ENCODE peak calls at places on chromosomes 5 and 9, in six cellular contexts. E, A, Z, Q, N and H are unnamed samples.

GRCh38 chr5:10562202-10563131 is 1.4 kb upstream of the ANKRD33B start:
- DNase-seq in Q (peak; percentile 66), Z (peak; percentile 72), E (no peak), A (peak; percentile 44), N (no peak), H (peak; percentile 39)

GRCh38 chr9:2359821-2360220 is 261.8 kb upstream of the VLDLR start:
- DNase-seq in Z (no peak), Q (no peak), N (no peak), E (no peak), A (no peak), H (no peak)

GRCh38 chr5:51544386-51544785 is 161.1 kb downstream of the ISL1 start:
- DNase-seq in Z (no peak), Q (no peak), N (no peak), A (no peak), E (no peak), H (no peak)

GRCh38 chr9:134538856-134539562 is 102.6 kb upstream of the COL5A1 start:
- DNase-seq in E (no peak), Z (no peak), N (no peak), Q (no peak), A (no peak), H (no peak)

GRCh38 chr9:124621371-124622328 is 114.5 kb upstream of the NR5A1 start:
- DNase-seq in Z (no peak), A (no peak), Q (peak; percentile 94), N (no peak), E (no peak), H (no peak)

GRCh38 chr9:72006481-72006880 is 53.9 kb downstream of the C9orf57 start:
- DNase-seq in A (no peak), N (no peak), Q (no peak), E (no peak), Z (no peak), H (no peak)

GRCh38 chr5:170389250-170389902 is at the start of gene KCNMB1:
- DNase-seq in Q (no peak), N (no peak), A (no peak), E (no peak), Z (no peak), H (no peak)

GRCh38 chr5:54719384-54720306 is 202.1 kb downstream of the SNX18 start:
- DNase-seq in N (no peak), Q (no peak), A (no peak), Z (peak; percentile 61), E (no peak), H (no peak)

GRCh38 chr5:138947780-138948179 is 72.6 kb upstream of the LRRTM2 start:
- DNase-seq in E (no peak), N (no peak), Q (no peak), Z (no peak), A (no peak), H (no peak)

GRCh38 chr5:169753795-169754194 is 116.7 kb downstream of the DOCK2 start:
- DNase-seq in Q (no peak), Z (no peak), N (no peak), E (no peak), A (no peak), H (no peak)

GRCh38 chr9:136385015-136385414 is 11.5 kb upstream of the CARD9 start:
- DNase-seq in Z (no peak), N (no peak), E (no peak), Q (no peak), A (no peak), H (no peak)

GRCh38 chr5:175800656-175801081 is 70.7 kb upstream of the CPLX2 start:
- DNase-seq in A (no peak), Q (no peak), Z (no peak), E (no peak), N (no peak), H (no peak)

GRCh38 chr9:129626079-129626943 is at the start of gene NTMT1:
- DNase-seq in N (peak; percentile 92), A (peak; percentile 91), Q (peak; percentile 39), Z (peak; percentile 98), E (peak; percentile 77), H (peak; percentile 92)

GRCh38 chr5:37836173-37837100 is 3.4 kb downstream of the GDNF start:
- DNase-seq in A (peak; percentile 20), E (no peak), Q (no peak), Z (peak; percentile 77), N (no peak), H (peak; percentile 22)

GRCh38 chr9:126723807-126724172 is 81.0 kb upstream of the ZBTB43 start:
- DNase-seq in Z (peak; percentile 60), N (no peak), Q (no peak), E (no peak), A (no peak), H (no peak)

GRCh38 chr5:106415541-106415940 is 1255.2 kb downstream of the EFNA5 start:
- DNase-seq in Z (no peak), Q (no peak), A (no peak), E (no peak), N (no peak), H (no peak)

GRCh38 chr9:98568234-98568922 is 140.4 kb downstream of the GABBR2 start:
- DNase-seq in E (no peak), Q (no peak), A (no peak), N (no peak), Z (no peak), H (no peak)

GRCh38 chr5:62460578-62460983 is 48.0 kb downstream of the IPO11 start:
- DNase-seq in E (peak; percentile 35), N (peak; percentile 24), A (peak; percentile 17), Z (no peak), Q (no peak), H (no peak)

GRCh38 chr5:73726071-73726470 is 100.1 kb downstream of the ARHGEF28 start:
- DNase-seq in Q (no peak), E (no peak), A (no peak), Z (no peak), N (no peak), H (no peak)

GRCh38 chr5:91361055-91361701 is 21.9 kb downstream of the ARRDC3 start:
- DNase-seq in A (no peak), Z (no peak), N (no peak), Q (peak; percentile 49), E (no peak), H (no peak)

GRCh38 chr5:51495672-51496071 is 112.4 kb downstream of the ISL1 start:
- DNase-seq in Z (no peak), Q (no peak), A (no peak), E (no peak), N (no peak), H (no peak)

GRCh38 chr9:128262687-128263086 is 13.1 kb downstream of the GOLGA2 start:
- DNase-seq in Q (no peak), E (no peak), N (no peak), A (no peak), Z (no peak), H (no peak)

GRCh38 chr5:137292461-137293025 is 206.6 kb downstream of the SPOCK1 start:
- DNase-seq in Q (no peak), Z (no peak), E (no peak), A (no peak), N (no peak), H (no peak)

DNA sequence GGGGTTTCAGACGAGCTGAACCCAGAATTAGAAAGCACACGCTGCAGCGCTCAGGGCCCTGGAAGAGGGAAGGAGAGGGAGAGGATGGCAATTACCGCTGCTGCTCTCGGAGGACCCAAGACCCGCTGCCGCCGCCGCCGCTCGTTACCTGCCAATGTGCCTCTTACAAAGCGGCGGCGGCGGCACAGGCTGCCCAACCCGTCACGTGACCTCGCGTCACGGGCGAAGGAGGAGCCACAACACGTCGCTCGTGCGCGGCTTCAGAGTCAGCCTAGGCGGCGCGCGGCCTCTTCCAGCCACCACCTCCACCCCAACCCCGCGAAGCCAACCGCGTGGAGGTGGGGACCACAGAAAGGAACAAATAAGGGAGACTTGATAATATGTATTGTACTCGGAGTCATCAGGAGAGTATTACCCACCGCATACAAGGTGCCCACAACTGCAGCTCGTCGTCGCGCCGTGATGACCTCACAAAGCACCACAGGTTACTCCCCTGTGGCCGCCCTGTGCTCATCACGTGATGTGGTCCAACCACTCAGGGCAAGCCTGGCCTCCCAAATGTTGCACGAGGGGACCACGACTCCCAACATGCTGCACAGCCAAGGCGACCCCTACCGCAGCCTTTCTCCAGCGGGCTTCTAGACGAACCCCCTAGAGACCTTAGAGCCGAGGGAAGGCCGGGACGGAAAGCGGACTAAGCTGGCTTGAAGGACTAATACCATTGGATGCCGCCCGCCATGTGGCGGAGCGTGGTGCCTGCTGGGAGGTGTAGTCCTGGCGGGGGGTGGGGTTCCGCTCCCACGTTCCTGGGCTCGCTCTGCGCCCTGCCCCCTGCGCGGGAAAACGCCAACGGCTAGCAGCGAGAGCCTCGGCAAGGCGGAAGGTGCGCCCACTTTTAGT is at the start of gene UBAP2:
- DNase-seq in Q (peak; percentile 95), Z (peak; percentile 98), E (peak; percentile 96), A (peak; percentile 81), N (peak; percentile 81), H (peak; percentile 84)
- TF ChIP-seq POLR2A in Q (peak; percentile 95), Z (peak; percentile 98), E (peak; percentile 95), A (peak; percentile 91), N (peak; percentile 96), H (peak; percentile 80)

GRCh38 chr9:81521892-81522291 is 167.5 kb downstream of the TLE1 start:
- DNase-seq in Q (no peak), N (no peak), E (peak; percentile 57), A (no peak), Z (no peak), H (no peak)

GRCh38 chr9:81519816-81520215 is 169.5 kb downstream of the TLE1 start:
- DNase-seq in N (no peak), Z (no peak), A (no peak), E (no peak), Q (no peak), H (no peak)

GRCh38 chr9:81526587-81526986 is 162.8 kb downstream of the TLE1 start:
- DNase-seq in A (no peak), Z (no peak), E (no peak), Q (no peak), N (no peak), H (no peak)

GRCh38 chr9:81517954-81518353 is 171.4 kb downstream of the TLE1 start:
- DNase-seq in A (no peak), N (no peak), Q (no peak), Z (no peak), E (no peak), H (no peak)

GRCh38 chr9:81522721-81523551 is 166.4 kb downstream of the TLE1 start:
- DNase-seq in Q (no peak), N (no peak), E (peak; percentile 77), Z (no peak), A (no peak), H (no peak)
- TF ChIP-seq TAF1 in Q (no peak), N (no peak), E (no peak), Z (no peak), A (no peak), H (no peak)

GRCh38 chr9:121350993-121351561 is 19.0 kb downstream of the STOM start:
- DNase-seq in Q (no peak), E (no peak), A (no peak), N (no peak), Z (no peak), H (no peak)
- TF ChIP-seq POLR2AphosphoS5 in Q (no peak), E (no peak), A (no peak), N (peak; percentile 44), Z (no peak), H (no peak)

DNA sequence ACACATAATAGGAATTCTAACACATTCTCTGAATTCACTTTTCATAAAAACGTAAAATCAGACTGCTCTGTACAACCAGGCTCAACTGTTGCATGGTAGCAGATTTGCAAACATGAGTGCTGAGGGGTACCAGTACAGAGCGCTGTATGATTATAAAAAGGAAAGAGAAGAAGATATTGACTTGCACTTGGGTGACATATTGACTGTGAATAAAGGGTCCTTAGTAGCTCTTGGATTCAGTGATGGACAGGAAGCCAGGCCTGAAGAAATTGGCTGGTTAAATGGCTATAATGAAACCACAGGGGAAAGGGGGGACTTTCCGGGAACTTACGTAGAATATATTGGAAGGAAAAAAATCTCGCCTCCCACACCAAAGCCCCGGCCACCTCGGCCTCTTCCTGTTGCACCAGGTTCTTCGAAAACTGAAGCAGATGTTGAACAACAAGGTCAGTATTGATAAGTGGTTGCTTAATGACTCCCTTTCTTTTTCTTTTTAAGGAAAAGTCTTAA is 11.1 kb downstream of the PIK3R1 start:
- DNase-seq in E (no peak), A (no peak), Z (no peak), N (no peak), Q (no peak), H (no peak)
- TF ChIP-seq POLR2A in E (no peak), A (no peak), Z (no peak), N (no peak), Q (no peak), H (no peak)